ENCODE peak calls at places on chromosomes 4 and X, in five cellular contexts. F is left lung; Y is activated CD4-positive, alpha-beta memory T cell treated with anti-CD3 and anti-CD28 coated beads, Interleukin-2, amount 10 ng/mL, durations not matched to agents 7 days and 5 days; O is GM19239; I is germinal center. S is an unnamed sample.
A peak's percentile ranks its signal among the peaks of the same experiment; 100 is the strongest.

GRCh38 chrX:41384041-41384705 is 50.2 kb downstream of the DDX3X start:
- DNase-seq in F (peak; percentile 88), Y (peak; percentile 76), I (no peak), O (no peak), S (peak; percentile 80)

GRCh38 chr4:59044316-59044715 is 1934.1 kb upstream of the IGFBP7 start:
- DNase-seq in F (no peak), I (no peak), O (no peak), Y (no peak), S (no peak)

GRCh38 chr4:24988776-24989175 is 42.0 kb downstream of the LGI2 start:
- DNase-seq in F (no peak), Y (no peak), O (no peak), I (no peak), S (no peak)

GRCh38 chr4:152045781-152046571 is 285.2 kb upstream of the GATB start:
- DNase-seq in Y (no peak), I (peak; percentile 45), F (peak; percentile 69), O (peak; percentile 53), S (peak; percentile 39)

GRCh38 chrX:47302396-47302795 is 68.0 kb upstream of the ZNF157 start:
- DNase-seq in I (no peak), Y (no peak), F (no peak), O (no peak), S (no peak)

GRCh38 chr4:8359193-8359592 is 81.3 kb downstream of the ACOX3 start:
- DNase-seq in O (no peak), Y (no peak), F (no peak), I (no peak), S (no peak)

GRCh38 chrX:21529771-21530170 is 128.4 kb downstream of the KLHL34 start:
- DNase-seq in F (no peak), I (no peak), Y (no peak), O (no peak), S (no peak)

GRCh38 chr4:147833254-147833653 is 101.4 kb downstream of the ARHGAP10 start:
- DNase-seq in O (no peak), I (no peak), Y (no peak), F (no peak), S (no peak)

GRCh38 chr4:34878961-34879360 is 1365.4 kb downstream of the ARAP2 start:
- DNase-seq in F (no peak), Y (no peak), O (no peak), I (no peak), S (no peak)

S was measured in K562.